ENCODE peak calls at places on chromosomes 16 and 17, in eight cellular contexts. One of them, this sample, is unnamed.

GRCh38 chr16:77834600-77834963 is 46.2 kb downstream of the VAT1L start:
- DNase-seq in transverse colon: no peak
- DNase-seq in HCT116: no peak
- DNase-seq in stomach: no peak
- DNase-seq in Panc1: no peak
- DNase-seq in spleen: no peak
- DNase-seq in suprapubic skin: no peak
- DNase-seq in prostate gland: no peak
- DNase-seq in this sample: no peak

GRCh38 chr17:46737331-46737730 is 81.2 kb downstream of the WNT3 start:
- DNase-seq in transverse colon: no peak
- DNase-seq in HCT116: no peak
- DNase-seq in stomach: no peak
- DNase-seq in Panc1: no peak
- DNase-seq in spleen: no peak
- DNase-seq in suprapubic skin: no peak
- DNase-seq in prostate gland: no peak
- DNase-seq in this sample: no peak

GRCh38 chr17:82090549-82091263 is 7.3 kb downstream of the FASN start:
- DNase-seq in transverse colon: no peak
- DNase-seq in HCT116: no peak
- DNase-seq in stomach: no peak
- DNase-seq in Panc1: no peak
- DNase-seq in spleen: no peak
- DNase-seq in suprapubic skin: no peak
- DNase-seq in prostate gland: no peak
- DNase-seq in this sample: no peak

GRCh38 chr16:9438991-9439390 is 347.5 kb downstream of the HAPSTR1 start:
- DNase-seq in transverse colon: no peak
- DNase-seq in HCT116: no peak
- DNase-seq in stomach: no peak
- DNase-seq in Panc1: no peak
- DNase-seq in spleen: no peak
- DNase-seq in suprapubic skin: no peak
- DNase-seq in prostate gland: no peak
- DNase-seq in this sample: no peak

GRCh38 chr17:73030501-73030911 is 62.0 kb downstream of the SLC39A11 start:
- DNase-seq in transverse colon: no peak
- DNase-seq in HCT116: no peak
- DNase-seq in stomach: peak; percentile 31
- DNase-seq in Panc1: no peak
- DNase-seq in spleen: no peak
- DNase-seq in suprapubic skin: no peak
- DNase-seq in prostate gland: no peak
- DNase-seq in this sample: no peak

GRCh38 chr17:64202683-64203430 is 60.2 kb downstream of the TEX2 start:
- DNase-seq in transverse colon: no peak
- DNase-seq in HCT116: no peak
- DNase-seq in stomach: no peak
- DNase-seq in Panc1: no peak
- DNase-seq in spleen: no peak
- DNase-seq in suprapubic skin: no peak
- DNase-seq in prostate gland: no peak
- DNase-seq in this sample: no peak

GRCh38 chr17:1455291-1455747 is 713 bp downstream of the CRK start:
- DNase-seq in transverse colon: peak; percentile 68
- DNase-seq in HCT116: no peak
- DNase-seq in stomach: peak; percentile 62
- DNase-seq in Panc1: no peak
- DNase-seq in spleen: peak; percentile 94
- DNase-seq in suprapubic skin: peak; percentile 87
- DNase-seq in prostate gland: peak; percentile 43
- DNase-seq in this sample: no peak

GRCh38 chr17:33328129-33328528 is 35.0 kb upstream of the ASIC2 start:
- DNase-seq in transverse colon: no peak
- DNase-seq in HCT116: no peak
- DNase-seq in stomach: no peak
- DNase-seq in Panc1: no peak
- DNase-seq in spleen: no peak
- DNase-seq in suprapubic skin: no peak
- DNase-seq in prostate gland: no peak
- DNase-seq in this sample: no peak

GRCh38 chr17:49216953-49217650 is 6.6 kb downstream of the ABI3 start:
- DNase-seq in transverse colon: peak; percentile 71
- DNase-seq in HCT116: no peak
- DNase-seq in stomach: peak; percentile 27
- DNase-seq in Panc1: no peak
- DNase-seq in spleen: peak; percentile 87
- DNase-seq in suprapubic skin: no peak
- DNase-seq in prostate gland: no peak
- DNase-seq in this sample: no peak

GRCh38 chr16:86928517-86929148 is 350.3 kb downstream of the FOXL1 start:
- DNase-seq in transverse colon: no peak
- DNase-seq in HCT116: no peak
- DNase-seq in stomach: no peak
- DNase-seq in Panc1: no peak
- DNase-seq in spleen: no peak
- DNase-seq in suprapubic skin: no peak
- DNase-seq in prostate gland: no peak
- DNase-seq in this sample: no peak

GRCh38 chr17:15368605-15369004 is 27.2 kb upstream of the TEKT3 start:
- DNase-seq in transverse colon: no peak
- DNase-seq in HCT116: no peak
- DNase-seq in stomach: no peak
- DNase-seq in Panc1: no peak
- DNase-seq in spleen: no peak
- DNase-seq in suprapubic skin: no peak
- DNase-seq in prostate gland: no peak
- DNase-seq in this sample: no peak

GRCh38 chr17:65518256-65518655 is 43.2 kb downstream of the AXIN2 start:
- DNase-seq in transverse colon: no peak
- DNase-seq in HCT116: no peak
- DNase-seq in stomach: no peak
- DNase-seq in Panc1: no peak
- DNase-seq in spleen: no peak
- DNase-seq in suprapubic skin: no peak
- DNase-seq in prostate gland: no peak
- DNase-seq in this sample: no peak

GRCh38 chr16:2517954-2518605 is 2.1 kb upstream of the AMDHD2 start:
- DNase-seq in transverse colon: no peak
- DNase-seq in HCT116: no peak
- DNase-seq in stomach: no peak
- DNase-seq in Panc1: no peak
- DNase-seq in spleen: peak; percentile 62
- DNase-seq in suprapubic skin: no peak
- DNase-seq in prostate gland: no peak
- DNase-seq in this sample: no peak

GRCh38 chr16:77556203-77556602 is 121.4 kb upstream of the ADAMTS18 start:
- DNase-seq in transverse colon: no peak
- DNase-seq in HCT116: no peak
- DNase-seq in stomach: no peak
- DNase-seq in Panc1: no peak
- DNase-seq in spleen: no peak
- DNase-seq in suprapubic skin: no peak
- DNase-seq in prostate gland: no peak
- DNase-seq in this sample: no peak

GRCh38 chr17:73513426-73513825 is 130.8 kb downstream of the SDK2 start:
- DNase-seq in transverse colon: no peak
- DNase-seq in HCT116: no peak
- DNase-seq in stomach: no peak
- DNase-seq in Panc1: no peak
- DNase-seq in spleen: no peak
- DNase-seq in suprapubic skin: no peak
- DNase-seq in prostate gland: no peak
- DNase-seq in this sample: no peak

DNA sequence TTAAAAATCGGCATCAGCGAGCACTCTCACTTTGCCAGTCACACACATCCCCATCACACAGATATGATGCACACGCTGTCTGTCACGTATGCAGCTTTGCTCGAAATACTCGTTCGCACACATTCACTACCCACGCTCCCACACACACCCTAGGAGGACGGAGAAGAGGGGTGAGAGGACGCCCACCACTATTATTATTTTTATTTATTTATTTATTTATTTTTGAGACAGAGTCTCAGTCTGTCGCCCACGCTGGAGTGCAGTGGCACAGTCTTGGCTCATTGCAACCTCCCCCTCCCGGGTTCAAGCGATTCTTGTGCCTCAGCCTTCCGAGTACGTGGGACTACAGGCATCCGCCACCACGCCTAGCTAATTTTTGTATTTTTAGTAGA is 30.4 kb downstream of the HASPIN start:
- DNase-seq in transverse colon: no peak
- DNase-seq in HCT116: no peak
- DNase-seq in stomach: no peak
- DNase-seq in Panc1: no peak
- DNase-seq in spleen: no peak
- DNase-seq in suprapubic skin: no peak
- DNase-seq in prostate gland: no peak
- DNase-seq in this sample: no peak
- TF ChIP-seq POLR2AphosphoS5 in transverse colon: no peak
- TF ChIP-seq POLR2AphosphoS5 in HCT116: no peak
- TF ChIP-seq POLR2AphosphoS5 in stomach: no peak
- TF ChIP-seq POLR2AphosphoS5 in Panc1: no peak
- TF ChIP-seq POLR2AphosphoS5 in spleen: no peak
- TF ChIP-seq POLR2AphosphoS5 in suprapubic skin: no peak
- TF ChIP-seq POLR2AphosphoS5 in prostate gland: no peak
- TF ChIP-seq POLR2AphosphoS5 in this sample: no peak

GRCh38 chr17:57953219-57953618 is 2.0 kb downstream of the CUEDC1 start:
- DNase-seq in transverse colon: no peak
- DNase-seq in HCT116: no peak
- DNase-seq in stomach: no peak
- DNase-seq in Panc1: no peak
- DNase-seq in spleen: peak; percentile 13
- DNase-seq in suprapubic skin: no peak
- DNase-seq in prostate gland: no peak
- DNase-seq in this sample: no peak

GRCh38 chr17:57956311-57957119 is 1.3 kb upstream of the CUEDC1 start:
- DNase-seq in transverse colon: no peak
- DNase-seq in HCT116: no peak
- DNase-seq in stomach: peak; percentile 20
- DNase-seq in Panc1: no peak
- DNase-seq in spleen: peak; percentile 71
- DNase-seq in suprapubic skin: peak; percentile 60
- DNase-seq in prostate gland: no peak
- DNase-seq in this sample: peak; percentile 58

GRCh38 chr17:57955183-57955952 is at the start of gene CUEDC1:
- DNase-seq in transverse colon: peak; percentile 82
- DNase-seq in HCT116: no peak
- DNase-seq in stomach: peak; percentile 84
- DNase-seq in Panc1: no peak
- DNase-seq in spleen: peak; percentile 94
- DNase-seq in suprapubic skin: no peak
- DNase-seq in prostate gland: peak; percentile 67
- DNase-seq in this sample: no peak

GRCh38 chr17:57953703-57954420 is 1.4 kb downstream of the CUEDC1 start:
- DNase-seq in transverse colon: no peak
- DNase-seq in HCT116: no peak
- DNase-seq in stomach: no peak
- DNase-seq in Panc1: no peak
- DNase-seq in spleen: peak; percentile 50
- DNase-seq in suprapubic skin: no peak
- DNase-seq in prostate gland: no peak
- DNase-seq in this sample: no peak

DNA sequence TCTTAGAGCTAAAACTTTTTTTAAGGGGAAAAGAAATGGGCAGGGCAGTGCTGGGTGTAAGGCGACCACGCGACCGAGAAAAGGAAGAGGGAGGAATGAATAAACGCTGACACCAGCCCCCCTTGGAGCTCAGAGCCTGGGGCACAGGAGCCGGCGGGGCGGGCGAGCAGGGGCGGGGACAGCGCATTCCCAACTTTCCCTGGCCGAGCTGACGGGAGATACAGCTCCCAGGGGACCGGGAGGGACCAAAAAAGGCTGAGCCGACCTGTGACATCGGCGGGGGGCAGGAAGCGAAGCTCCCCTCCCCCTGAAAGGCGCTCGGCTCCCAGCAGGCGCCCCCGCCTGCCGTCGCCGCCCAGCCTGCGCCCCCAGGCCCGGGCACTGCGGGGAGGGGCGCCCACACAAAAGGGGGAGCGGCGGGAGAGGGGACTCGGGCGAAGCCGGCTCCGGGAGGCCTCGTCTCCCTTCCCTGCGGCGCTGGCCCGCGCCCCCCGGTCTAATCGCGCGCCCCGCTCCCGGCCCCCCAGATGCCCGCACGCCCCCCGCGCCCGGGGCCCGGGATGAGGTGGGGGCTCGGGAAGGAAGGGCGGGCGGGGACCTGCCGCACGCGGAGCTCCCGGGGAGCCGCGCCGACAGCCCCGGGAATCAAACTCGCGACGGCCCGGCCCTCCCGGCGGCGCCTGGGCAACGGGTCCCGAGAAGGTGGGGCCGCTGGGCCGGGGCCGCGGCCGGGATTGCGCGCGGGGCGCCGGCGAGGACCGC is 610 bp downstream of the CUEDC1 start:
- DNase-seq in transverse colon: peak; percentile 66
- DNase-seq in HCT116: no peak
- DNase-seq in stomach: peak; percentile 50
- DNase-seq in Panc1: no peak
- DNase-seq in spleen: peak; percentile 79
- DNase-seq in suprapubic skin: peak; percentile 90
- DNase-seq in prostate gland: peak; percentile 59
- DNase-seq in this sample: no peak
- H3K4me1 ChIP-seq in transverse colon: peaks cover 15% of the 10 kb centered on the region
- H3K4me1 ChIP-seq in HCT116: peaks cover 65% of the 10 kb centered on the region
- H3K4me1 ChIP-seq in stomach: peaks cover 66% of the 10 kb centered on the region
- H3K4me1 ChIP-seq in Panc1: peaks cover 68% of the 10 kb centered on the region
- H3K4me1 ChIP-seq in spleen: peaks cover 72% of the 10 kb centered on the region
- H3K4me1 ChIP-seq in suprapubic skin: peaks cover 46% of the 10 kb centered on the region
- H3K4me1 ChIP-seq in prostate gland: peaks cover 3% of the 10 kb centered on the region
- H3K4me1 ChIP-seq in this sample: peaks cover 63% of the 10 kb centered on the region

DNA sequence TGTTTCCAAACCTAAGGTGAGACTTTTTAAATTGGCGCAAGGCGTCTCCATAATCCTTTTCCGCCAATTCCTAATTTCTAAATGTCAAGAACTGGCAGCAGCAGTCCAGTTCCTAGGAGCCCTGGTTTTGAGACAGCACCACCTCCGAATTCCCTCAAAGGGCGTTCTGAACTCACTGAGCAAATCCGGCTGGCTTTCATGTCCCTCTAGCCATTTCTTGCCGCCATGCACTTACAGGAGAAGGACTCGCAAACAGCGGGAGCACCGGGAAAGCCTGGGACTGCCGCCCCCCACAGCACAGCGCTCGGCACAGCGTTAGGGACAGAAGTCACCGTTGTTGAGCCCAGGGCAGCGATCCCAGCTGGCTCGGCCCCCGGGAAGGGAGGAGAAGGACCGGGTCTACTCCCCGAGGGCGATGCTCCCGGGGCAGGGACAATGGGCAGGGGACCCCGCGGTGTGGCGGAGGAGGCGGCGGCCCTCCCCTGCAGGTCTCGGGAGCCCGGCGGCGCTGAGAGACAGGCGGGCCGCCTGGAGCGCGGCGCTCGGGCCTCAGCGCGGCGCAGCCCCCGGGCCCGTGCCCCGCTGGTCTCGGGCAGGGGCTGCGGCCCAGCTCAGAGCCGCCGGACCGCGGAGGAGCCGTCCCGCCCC is 545 bp downstream of the ARHGAP17 start:
- DNase-seq in transverse colon: peak; percentile 47
- DNase-seq in HCT116: no peak
- DNase-seq in stomach: peak; percentile 45
- DNase-seq in Panc1: no peak
- DNase-seq in spleen: peak; percentile 91
- DNase-seq in suprapubic skin: peak; percentile 81
- DNase-seq in prostate gland: peak; percentile 33
- DNase-seq in this sample: no peak
- TF ChIP-seq POLR2AphosphoS5 in transverse colon: no peak
- TF ChIP-seq POLR2AphosphoS5 in HCT116: no peak
- TF ChIP-seq POLR2AphosphoS5 in stomach: no peak
- TF ChIP-seq POLR2AphosphoS5 in Panc1: no peak
- TF ChIP-seq POLR2AphosphoS5 in spleen: no peak
- TF ChIP-seq POLR2AphosphoS5 in suprapubic skin: no peak
- TF ChIP-seq POLR2AphosphoS5 in prostate gland: no peak
- TF ChIP-seq POLR2AphosphoS5 in this sample: peak; percentile 16

GRCh38 chr16:1383556-1383955 is 30.9 kb downstream of the UNKL start:
- DNase-seq in transverse colon: no peak
- DNase-seq in HCT116: no peak
- DNase-seq in stomach: no peak
- DNase-seq in Panc1: no peak
- DNase-seq in spleen: no peak
- DNase-seq in suprapubic skin: no peak
- DNase-seq in prostate gland: no peak
- DNase-seq in this sample: no peak
- H3K4me1 ChIP-seq in transverse colon: peaks cover 8% of the 10 kb centered on the region
- H3K4me1 ChIP-seq in HCT116: peaks cover 6% of the 10 kb centered on the region
- H3K4me1 ChIP-seq in stomach: peaks cover 18% of the 10 kb centered on the region
- H3K4me1 ChIP-seq in Panc1: no peaks in the 10 kb centered on the region
- H3K4me1 ChIP-seq in spleen: peaks cover 19% of the 10 kb centered on the region
- H3K4me1 ChIP-seq in suprapubic skin: peaks cover 16% of the 10 kb centered on the region
- H3K4me1 ChIP-seq in prostate gland: no peaks in the 10 kb centered on the region
- H3K4me1 ChIP-seq in this sample: peaks cover 15% of the 10 kb centered on the region

This sample was measured in vagina.